ENCODE peak calls at places on chromosome 17, in nine cellular contexts. W is HL-60; S is iris pigment epithelial cell; V is NCI-H510A treated with DMSO at 0.1 percent for 48 hours; Y is NCI-H1417; O is A549; D is HS-5; M is M059J; H is activated CD4-positive, alpha-beta T cell treated with anti-CD3 and anti-CD28 coated beads for 48 hours. U is an unnamed sample.
A peak's percentile ranks its signal among the peaks of the same experiment; 100 is the strongest.

GRCh38 chr17:36942031-36942599 is 4.8 kb downstream of the LHX1 start:
- DNase-seq in S (no peak), W (no peak), V (no peak), H (no peak), M (no peak), D (no peak), Y (no peak), O (no peak), U (no peak)

GRCh38 chr17:77296769-77297409 is 156.1 kb downstream of the SEC14L1 start:
- DNase-seq in W (no peak), S (no peak), H (no peak), O (no peak), M (no peak), V (no peak), D (no peak), Y (no peak), U (no peak)

GRCh38 chr17:8468109-8468508 is 32.4 kb downstream of the NDEL1 start:
- DNase-seq in D (no peak), O (no peak), Y (no peak), S (no peak), V (no peak), M (no peak), H (no peak), W (no peak), U (no peak)

GRCh38 chr17:8499171-8499570 is 63.5 kb downstream of the NDEL1 start:
- DNase-seq in W (no peak), D (no peak), V (no peak), H (no peak), O (no peak), S (no peak), Y (no peak), M (no peak), U (no peak)

GRCh38 chr17:40516581-40517285 is 15.3 kb upstream of the TNS4 start:
- DNase-seq in Y (no peak), V (no peak), M (peak; percentile 68), S (peak; percentile 55), D (peak; percentile 53), H (peak; percentile 66), O (peak; percentile 85), W (peak; percentile 65), U (peak; percentile 56)

GRCh38 chr17:17467720-17468119 is 9.1 kb upstream of the MED9 start:
- DNase-seq in M (peak; percentile 62), D (no peak), W (no peak), Y (no peak), V (peak; percentile 36), O (peak; percentile 29), H (no peak), S (peak; percentile 25), U (no peak)

GRCh38 chr17:57762375-57762916 is 17.3 kb upstream of the CCDC182 start:
- DNase-seq in V (no peak), W (no peak), D (no peak), H (no peak), M (no peak), S (no peak), O (no peak), Y (peak; percentile 61), U (no peak)

GRCh38 chr17:43771463-43771862 is 7.3 kb downstream of the DUSP3 start:
- DNase-seq in O (no peak), M (no peak), V (no peak), D (no peak), S (no peak), W (no peak), H (no peak), Y (no peak), U (no peak)

GRCh38 chr17:48671697-48672171 is 45.6 kb upstream of the HOXB9 start:
- DNase-seq in V (peak; percentile 82), O (peak; percentile 79), W (peak; percentile 33), D (peak; percentile 52), M (peak; percentile 84), H (peak; percentile 77), Y (peak; percentile 71), S (peak; percentile 64), U (peak; percentile 86)

GRCh38 chr17:46795379-46795952 is 23.0 kb downstream of the WNT3 start:
- DNase-seq in S (peak; percentile 27), M (no peak), Y (peak; percentile 46), O (peak; percentile 67), W (no peak), D (no peak), V (no peak), H (no peak), U (no peak)

GRCh38 chr17:1718362-1719165 is 5.9 kb upstream of the WDR81 start:
- DNase-seq in O (no peak), W (no peak), H (no peak), D (no peak), V (no peak), M (no peak), Y (no peak), S (no peak), U (no peak)

GRCh38 chr17:8359769-8360168 is 16.7 kb downstream of the KRABD2 start:
- DNase-seq in W (no peak), M (peak; percentile 42), O (no peak), V (no peak), D (peak; percentile 80), Y (peak; percentile 46), H (no peak), S (peak; percentile 81), U (no peak)

GRCh38 chr17:45132302-45132568 is at the start of gene PLCD3:
- DNase-seq in V (no peak), Y (no peak), W (no peak), D (no peak), O (no peak), H (no peak), S (no peak), M (no peak), U (no peak)

GRCh38 chr17:82888583-82889495 is 49.0 kb upstream of the ZNF750 start:
- DNase-seq in H (no peak), O (no peak), D (no peak), S (no peak), W (no peak), M (no peak), V (no peak), Y (peak; percentile 46), U (no peak)

GRCh38 chr17:31696184-31696602 is 162.9 kb downstream of the COPRS start:
- DNase-seq in Y (no peak), D (peak; percentile 89), H (no peak), W (no peak), O (no peak), V (no peak), M (peak; percentile 94), S (peak; percentile 68), U (no peak)